ENCODE peak calls at places on chromosomes 1 and 21, in four cellular contexts. O is activated gamma-delta T cell treated with Interleukin-2 at 50 U/mL for 16 hours, G is GM03348, H is fibroblast of villous mesenchyme. Y is an unnamed sample.

GRCh38 chr1:10694274-10694632 is 102.2 kb downstream of the CASZ1 start:
- DNase-seq in O (peak; percentile 46), H (peak; percentile 12), G (no peak), Y (no peak)

GRCh38 chr1:245245021-245245667 is 90.4 kb downstream of the KIF26B start:
- DNase-seq in H (no peak), O (no peak), G (no peak), Y (peak; percentile 60)

GRCh38 chr1:39671793-39672550 is at the start of gene NT5C1A:
- DNase-seq in G (peak; percentile 52), H (no peak), O (peak; percentile 20), Y (no peak)

GRCh38 chr21:26377111-26377694 is 195.9 kb downstream of the CYYR1 start:
- DNase-seq in G (no peak), H (no peak), O (no peak), Y (no peak)

GRCh38 chr1:64523938-64524337 is 54.0 kb downstream of the CACHD1 start:
- DNase-seq in H (no peak), G (no peak), O (no peak), Y (no peak)

GRCh38 chr1:220879090-220879508 is at the start of gene HLX:
- DNase-seq in G (peak; percentile 100), H (peak; percentile 94), O (no peak), Y (peak; percentile 94)

GRCh38 chr1:184061396-184062003 is 10.0 kb downstream of the TSEN15 start:
- DNase-seq in H (peak; percentile 88), O (no peak), G (peak; percentile 23), Y (no peak)

GRCh38 chr1:22877980-22878379 is 94.7 kb downstream of the LACTBL1 start:
- DNase-seq in G (no peak), O (no peak), H (no peak), Y (no peak)

GRCh38 chr1:19752083-19752696 is 47.5 kb downstream of the TMCO4 start:
- DNase-seq in H (no peak), O (no peak), G (no peak), Y (no peak)

GRCh38 chr1:96478228-96478627 is 243.4 kb upstream of the PTBP2 start:
- DNase-seq in G (no peak), H (no peak), O (no peak), Y (no peak)

GRCh38 chr1:192631749-192632148 is 4.2 kb upstream of the RGS13 start:
- DNase-seq in H (no peak), O (no peak), G (no peak), Y (no peak)

GRCh38 chr21:44293551-44294231 is 6.2 kb upstream of the PFKL start:
- DNase-seq in G (no peak), O (peak; percentile 32), H (no peak), Y (no peak)

GRCh38 chr1:58576727-58577675 is at the start of gene TACSTD2:
- DNase-seq in H (no peak), G (peak; percentile 39), O (no peak), Y (peak; percentile 62)

GRCh38 chr1:30489737-30490389 is 233.5 kb downstream of the MATN1 start:
- DNase-seq in O (no peak), H (no peak), G (no peak), Y (no peak)

GRCh38 chr1:176849281-176849680 is 315.2 kb downstream of the ASTN1 start:
- DNase-seq in H (no peak), G (no peak), O (no peak), Y (no peak)

GRCh38 chr1:76239470-76239918 is 164.9 kb downstream of the ST6GALNAC3 start:
- DNase-seq in H (no peak), O (no peak), G (no peak), Y (no peak)

GRCh38 chr1:114015075-114015474 is 35.8 kb downstream of the OLFML3 start:
- DNase-seq in O (no peak), H (no peak), G (peak; percentile 18), Y (no peak)

GRCh38 chr1:234188454-234188792 is 184.8 kb upstream of the COA6 start:
- DNase-seq in G (no peak), O (no peak), H (no peak), Y (no peak)

GRCh38 chr1:172746091-172746949 is 87.4 kb downstream of the FASLG start:
- DNase-seq in O (peak; percentile 16), H (peak; percentile 99), G (peak; percentile 85), Y (peak; percentile 63)

GRCh38 chr1:233326995-233327937 is at the start of gene MAP3K21:
- DNase-seq in G (peak; percentile 39), H (peak; percentile 10), O (peak; percentile 83), Y (peak; percentile 96)

GRCh38 chr21:31162079-31162699 is 123.9 kb upstream of the KRTAP19-8 start:
- DNase-seq in O (no peak), G (no peak), H (no peak), Y (no peak)

GRCh38 chr21:16124397-16125130 is 394.8 kb downstream of the USP25 start:
- DNase-seq in H (peak; percentile 87), G (peak; percentile 49), O (no peak), Y (no peak)

GRCh38 chr1:45800899-45801298 is 2.5 kb upstream of the MAST2 start:
- DNase-seq in H (no peak), O (no peak), G (no peak), Y (no peak)

GRCh38 chr1:16215882-16216753 is 3.7 kb upstream of the ARHGEF19 start:
- DNase-seq in O (peak; percentile 50), H (peak; percentile 79), G (peak; percentile 67), Y (peak; percentile 89)

GRCh38 chr1:59204001-59204400 is 92.9 kb upstream of the FGGY start:
- DNase-seq in G (peak; percentile 48), H (peak; percentile 56), O (no peak), Y (no peak)

GRCh38 chr1:84300991-84301758 is at the start of gene SAMD13:
- DNase-seq in G (peak; percentile 31), O (peak; percentile 29), H (peak; percentile 43), Y (no peak)

GRCh38 chr1:80657048-80657653 is 1143.6 kb upstream of the ADGRL2 start:
- DNase-seq in G (no peak), H (no peak), O (no peak), Y (no peak)

GRCh38 chr1:35544976-35545375 is 12.2 kb downstream of the KIAA0319L start:
- DNase-seq in G (no peak), O (peak; percentile 64), H (peak; percentile 85), Y (no peak)

GRCh38 chr1:33060579-33061083 is 20.3 kb upstream of the AZIN2 start:
- DNase-seq in H (peak; percentile 74), O (no peak), G (peak; percentile 90), Y (no peak)

GRCh38 chr1:5200006-5200405 is 545.6 kb downstream of the AJAP1 start:
- DNase-seq in G (no peak), H (no peak), O (no peak), Y (no peak)

GRCh38 chr1:37242501-37242900 is 208.2 kb upstream of the GRIK3 start:
- DNase-seq in O (no peak), H (no peak), G (no peak), Y (no peak)

GRCh38 chr1:237171564-237172485 is 129.8 kb downstream of the RYR2 start:
- DNase-seq in G (no peak), O (no peak), H (no peak), Y (no peak)

GRCh38 chr1:153921803-153922075 is 1.0 kb downstream of the GATAD2B start:
- DNase-seq in H (no peak), G (no peak), O (no peak), Y (no peak)

GRCh38 chr1:2172012-2172411 is 22.6 kb downstream of the FAAP20 start:
- DNase-seq in O (no peak), G (no peak), H (no peak), Y (no peak)

GRCh38 chr1:228279722-228280105 is 71.9 kb downstream of the OBSCN start:
- DNase-seq in H (no peak), O (no peak), G (no peak), Y (peak; percentile 43)